ENCODE peak calls at places on chromosomes 11 and 22, in five cellular contexts. N is NCI-H1930; R is stomach; C is CD8-positive, alpha-beta memory T cell; Y is hypothalamus. A is an unnamed sample.

GRCh38 chr11:110297726-110298297 is 1.4 kb upstream of the RDX start:
- DNase-seq in N (no peak), R (no peak), C (no peak), Y (no peak), A (no peak)

GRCh38 chr11:69007978-69008381 is 5.1 kb downstream of the MRGPRF start:
- DNase-seq in N (no peak), R (no peak), C (no peak), Y (no peak), A (no peak)

GRCh38 chr11:107359701-107360100 is 97.9 kb downstream of the CWF19L2 start:
- DNase-seq in N (no peak), R (no peak), C (no peak), Y (no peak), A (no peak)

GRCh38 chr11:113447621-113448310 is 27.4 kb downstream of the DRD2 start:
- DNase-seq in N (no peak), R (no peak), C (no peak), Y (no peak), A (no peak)

GRCh38 chr11:32023370-32023964 is 67.4 kb upstream of the RCN1 start:
- DNase-seq in N (no peak), R (no peak), C (no peak), Y (peak; percentile 9), A (no peak)

GRCh38 chr22:31826443-31826842 is 72.6 kb downstream of the DEPDC5 start:
- DNase-seq in N (no peak), R (no peak), C (no peak), Y (peak; percentile 64), A (no peak)

GRCh38 chr11:45457649-45458048 is 171.5 kb upstream of the SYT13 start:
- DNase-seq in N (no peak), R (no peak), C (no peak), Y (no peak), A (no peak)

GRCh38 chr11:2377511-2378443 is 667 bp downstream of the CD81 start:
- DNase-seq in N (peak; percentile 33), R (peak; percentile 69), C (peak; percentile 55), Y (peak; percentile 55), A (no peak)

GRCh38 chr22:30398685-30399680 is 2.2 kb downstream of the SEC14L2 start:
- DNase-seq in N (no peak), R (no peak), C (no peak), Y (no peak), A (no peak)

GRCh38 chr22:46737976-46738641 is at the start of gene CERK:
- DNase-seq in N (peak; percentile 44), R (peak; percentile 85), C (peak; percentile 75), Y (peak; percentile 84), A (no peak)

GRCh38 chr11:70104419-70104818 is 26.3 kb downstream of the ANO1 start:
- DNase-seq in N (no peak), R (no peak), C (no peak), Y (no peak), A (no peak)

GRCh38 chr22:25393121-25393805 is 171.2 kb upstream of the GRK3 start:
- DNase-seq in N (no peak), R (no peak), C (no peak), Y (no peak), A (no peak)

GRCh38 chr22:32204856-32205722 is at the start of gene RFPL2:
- DNase-seq in N (peak; percentile 72), R (no peak), C (peak; percentile 56), Y (peak; percentile 52), A (no peak)

GRCh38 chr22:42273855-42274451 is 3.5 kb upstream of the TCF20 start:
- DNase-seq in N (no peak), R (no peak), C (no peak), Y (no peak), A (no peak)

GRCh38 chr11:6334806-6335205 is 14.5 kb upstream of the CAVIN3 start:
- DNase-seq in N (no peak), R (no peak), C (no peak), Y (no peak), A (no peak)

GRCh38 chr11:134797411-134798089 is 385.5 kb upstream of the B3GAT1 start:
- DNase-seq in N (no peak), R (no peak), C (no peak), Y (no peak), A (no peak)

GRCh38 chr11:112784323-112785073 is 176.7 kb upstream of the NCAM1 start:
- DNase-seq in N (no peak), R (no peak), C (no peak), Y (peak; percentile 17), A (no peak)

GRCh38 chr11:88357323-88358039 is 19.9 kb upstream of the CTSC start:
- DNase-seq in N (no peak), R (no peak), C (no peak), Y (no peak), A (no peak)

GRCh38 chr11:62501432-62501891 is 45.1 kb downstream of the AHNAK start:
- DNase-seq in N (no peak), R (peak; percentile 55), C (no peak), Y (peak; percentile 90), A (no peak)

GRCh38 chr22:43921361-43921760 is 2.2 kb upstream of the PNPLA3 start:
- DNase-seq in N (no peak), R (no peak), C (no peak), Y (no peak), A (no peak)

GRCh38 chr22:45968751-45969413 is 8.1 kb downstream of the WNT7B start:
- DNase-seq in N (no peak), R (no peak), C (no peak), Y (no peak), A (no peak)

GRCh38 chr11:67644042-67644441 is 4.5 kb upstream of the TBX10 start:
- DNase-seq in N (no peak), R (no peak), C (no peak), Y (no peak), A (no peak)

GRCh38 chr11:83510530-83511449 is 224.6 kb upstream of the CCDC90B start:
- DNase-seq in N (no peak), R (no peak), C (no peak), Y (no peak), A (no peak)

GRCh38 chr11:69821511-69822040 is 2.4 kb upstream of the FGF3 start:
- DNase-seq in N (no peak), R (no peak), C (no peak), Y (no peak), A (no peak)

GRCh38 chr22:46047841-46048595 is 71.1 kb upstream of the WNT7B start:
- DNase-seq in N (no peak), R (peak; percentile 26), C (no peak), Y (no peak), A (no peak)

GRCh38 chr11:64226507-64227051 is 505 bp downstream of the NUDT22 start:
- DNase-seq in N (no peak), R (peak; percentile 68), C (peak; percentile 62), Y (no peak), A (no peak)

GRCh38 chr22:49181942-49182341 is 645.7 kb downstream of the BRD1 start:
- DNase-seq in N (no peak), R (no peak), C (no peak), Y (no peak), A (no peak)

GRCh38 chr11:121451178-121451981 is 734 bp upstream of the SORL1 start:
- DNase-seq in N (no peak), R (peak; percentile 64), C (no peak), Y (peak; percentile 68), A (no peak)

GRCh38 chr11:46865340-46865739 is 19.3 kb upstream of the CKAP5 start:
- DNase-seq in N (no peak), R (no peak), C (no peak), Y (no peak), A (no peak)

GRCh38 chr11:36167729-36168128 is 121.5 kb downstream of the COMMD9 start:
- DNase-seq in N (no peak), R (no peak), C (no peak), Y (no peak), A (no peak)

GRCh38 chr11:26247340-26247739 is 84.6 kb upstream of the ANO3 start:
- DNase-seq in N (no peak), R (no peak), C (no peak), Y (no peak), A (no peak)

GRCh38 chr22:46546466-46547178 is 9.2 kb upstream of the CELSR1 start:
- DNase-seq in N (no peak), R (peak; percentile 73), C (no peak), Y (no peak), A (no peak)